ENCODE peak calls at places on chromosomes 5 and 9, in five cellular contexts. K, Z, F, Y and L are unnamed samples.

GRCh38 chr9:38362912-38363588 is 29.5 kb upstream of the ALDH1B1 start:
- DNase-seq in F (peak), K (peak), Y (peak), Z (no peak), L (peak)

GRCh38 chr9:12933957-12934356 is 159.1 kb downstream of the LURAP1L start:
- DNase-seq in Z (no peak), Y (no peak), F (peak), K (peak), L (peak)

GRCh38 chr9:14347408-14348224 is 33.7 kb upstream of the NFIB start:
- DNase-seq in Z (peak), K (peak), Y (no peak), F (no peak), L (peak)

GRCh38 chr5:154901276-154901675 is 36.7 kb downstream of the GEMIN5 start:
- DNase-seq in F (peak), Z (no peak), K (no peak), Y (no peak), L (no peak)

GRCh38 chr9:95074632-95075269 is 242.8 kb downstream of the FANCC start:
- DNase-seq in F (no peak), Z (no peak), K (no peak), Y (no peak), L (no peak)

GRCh38 chr5:15500326-15500958 is 462 bp downstream of the FBXL7 start:
- DNase-seq in Y (no peak), Z (peak), F (peak), K (peak), L (peak)

GRCh38 chr5:32251864-32252458 is 60.8 kb downstream of the MTMR12 start:
- DNase-seq in K (no peak), Y (no peak), F (no peak), Z (no peak), L (no peak)

GRCh38 chr5:85681871-85682270 is 935.9 kb upstream of the COX7C start:
- DNase-seq in K (no peak), Y (no peak), F (no peak), Z (no peak), L (no peak)

GRCh38 chr5:171630047-171630669 is 155.5 kb upstream of the SMIM23 start:
- DNase-seq in K (peak), Z (peak), Y (peak), F (peak), L (peak)

GRCh38 chr5:54719384-54720306 is 202.1 kb downstream of the SNX18 start:
- DNase-seq in Z (peak), F (peak), Y (no peak), K (peak), L (peak)

GRCh38 chr9:101235105-101235866 is 149.5 kb downstream of the BAAT start:
- DNase-seq in Z (no peak), K (peak), F (no peak), Y (peak), L (peak)

GRCh38 chr5:126448720-126449119 is 25.5 kb downstream of the GRAMD2B start:
- DNase-seq in Y (peak), K (no peak), Z (no peak), F (no peak), L (no peak)

GRCh38 chr9:129256959-129257713 is 79.1 kb upstream of the IER5L start:
- DNase-seq in Y (no peak), F (no peak), Z (no peak), K (no peak), L (no peak)

GRCh38 chr5:11822598-11822997 is 81.6 kb downstream of the CTNND2 start:
- DNase-seq in F (no peak), Z (no peak), Y (no peak), K (no peak), L (no peak)

GRCh38 chr9:135307314-135307713 is 172.3 kb upstream of the PPP1R26 start:
- DNase-seq in Z (no peak), Y (no peak), F (no peak), K (no peak), L (no peak)

GRCh38 chr5:15852217-15852616 is 327.4 kb downstream of the MARCHF11 start:
- DNase-seq in K (no peak), F (no peak), Z (no peak), Y (no peak), L (peak)

GRCh38 chr5:55234171-55234700 is 828 bp upstream of the CCNO start:
- DNase-seq in Z (peak), Y (peak), K (no peak), F (peak), L (peak)

GRCh38 chr5:52620315-52620714 is 167.4 kb upstream of the ITGA1 start:
- DNase-seq in K (no peak), F (no peak), Z (no peak), Y (no peak), L (no peak)

GRCh38 chr5:87076931-87077330 is 190.8 kb upstream of the RASA1 start:
- DNase-seq in K (no peak), Z (no peak), F (peak), Y (no peak), L (no peak)

GRCh38 chr5:88662801-88663360 is 220.1 kb downstream of the MEF2C start:
- DNase-seq in K (no peak), Z (no peak), F (no peak), Y (no peak), L (no peak)

GRCh38 chr9:122015165-122015821 is 77.8 kb downstream of the TTLL11 start:
- DNase-seq in F (no peak), Z (no peak), Y (no peak), K (no peak), L (no peak)

GRCh38 chr9:33265211-33265885 is 499 bp downstream of the CHMP5 start:
- DNase-seq in F (no peak), K (peak), Y (no peak), Z (no peak), L (peak)

GRCh38 chr9:15846611-15847010 is 293.8 kb downstream of the CCDC171 start:
- DNase-seq in F (no peak), Z (no peak), Y (no peak), K (no peak), L (no peak)

GRCh38 chr9:38486056-38486455 is 61.8 kb upstream of the IGFBPL1 start:
- DNase-seq in K (no peak), F (no peak), Z (no peak), Y (no peak), L (no peak)

GRCh38 chr9:37302277-37302676 is 120.2 kb upstream of the GRHPR start:
- DNase-seq in Z (no peak), Y (peak), K (no peak), F (no peak), L (no peak)

GRCh38 chr5:32129074-32129598 is 45.0 kb downstream of the GOLPH3 start:
- DNase-seq in K (no peak), Z (no peak), Y (no peak), F (no peak), L (peak)

GRCh38 chr9:105554042-105554441 is 3.9 kb upstream of the FKTN start:
- DNase-seq in K (peak), Y (no peak), F (peak), Z (peak), L (peak)

GRCh38 chr9:113687107-113687679 is 188.9 kb upstream of the ZNF618 start:
- DNase-seq in Z (no peak), Y (no peak), F (no peak), K (no peak), L (no peak)

GRCh38 chr9:98860871-98861293 is 53.4 kb downstream of the GALNT12 start:
- DNase-seq in K (peak), Z (peak), F (peak), Y (no peak), L (peak)

GRCh38 chr5:80573062-80573461 is 3.0 kb upstream of the ANKRD34B start:
- DNase-seq in Z (no peak), Y (no peak), F (no peak), K (no peak), L (no peak)

GRCh38 chr5:90642706-90643229 is 84.2 kb downstream of the ADGRV1 start:
- DNase-seq in Z (no peak), F (no peak), Y (no peak), K (no peak), L (no peak)
- TF ChIP-seq CTCF in Z (no peak), F (no peak), Y (no peak), K (no peak), L (no peak)

DNA sequence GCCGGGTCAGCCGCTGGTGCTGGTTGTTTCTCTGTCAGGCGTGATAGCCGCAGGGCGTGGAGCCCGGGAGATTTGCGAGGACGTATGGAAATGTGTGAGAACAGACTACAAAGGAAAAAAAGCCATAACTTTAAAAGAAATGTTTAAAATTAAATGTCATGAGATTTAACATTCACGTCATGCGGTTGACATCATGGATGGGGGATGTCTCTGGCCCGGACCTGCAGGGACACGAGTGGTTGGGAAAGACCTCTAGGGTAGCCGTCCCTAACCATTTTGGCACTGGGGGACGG is 643 bp upstream of the RNF130 start:
- DNase-seq in Y (no peak), K (no peak), Z (no peak), F (no peak), L (no peak)
- H3K4me3 ChIP-seq in Y (no peak), K (no peak), Z (peak), F (no peak), L (no peak)

DNA sequence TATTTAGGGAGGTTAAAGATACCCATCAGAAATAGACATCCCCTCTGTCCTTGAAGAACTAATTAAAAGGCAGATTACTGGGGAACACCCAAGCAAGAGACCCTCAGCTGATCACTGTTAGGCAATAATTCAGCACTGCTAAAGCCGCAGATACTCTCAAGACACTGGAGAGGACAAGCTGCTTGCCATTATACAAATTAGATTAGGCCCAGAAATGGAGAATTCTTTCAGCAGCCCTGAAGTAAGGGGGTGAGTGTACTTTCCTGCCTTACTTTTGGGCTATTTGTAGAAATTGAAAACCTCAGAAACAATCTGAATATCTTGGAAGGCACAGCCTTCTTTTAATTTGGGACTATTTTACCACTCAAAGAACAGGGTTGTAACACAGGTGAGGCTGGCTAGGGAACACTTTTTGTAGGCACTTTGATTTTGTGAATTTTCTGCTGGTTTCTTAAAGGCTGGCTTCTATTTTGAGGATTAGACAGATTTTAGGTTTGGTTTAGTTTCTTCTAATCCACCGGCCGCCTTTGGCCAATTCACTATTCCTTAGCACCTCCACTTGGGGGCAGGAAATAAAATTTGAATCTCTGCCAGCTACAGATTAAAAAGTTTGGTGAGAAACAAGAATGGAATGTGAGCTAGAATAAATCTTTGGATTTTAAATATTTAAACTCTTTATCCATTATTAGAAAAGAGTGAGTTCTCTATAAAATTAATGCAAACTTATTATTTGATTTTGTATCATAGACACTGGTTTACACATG is 106.0 kb downstream of the SMARCA2 start:
- DNase-seq in Z (no peak), F (peak), K (peak), Y (no peak), L (peak)
- TF ChIP-seq CTCF in Z (peak), F (peak), K (peak), Y (no peak), L (peak)

GRCh38 chr5:151150484-151151262 is 6.9 kb downstream of the ANXA6 start:
- DNase-seq in K (peak), Y (peak), Z (peak), F (peak), L (peak)
- H3K4me3 ChIP-seq in K (no peak), Y (peak), Z (no peak), F (no peak), L (no peak)

GRCh38 chr5:179805529-179806249 is 977 bp downstream of the MGAT4B start:
- DNase-seq in K (no peak), F (no peak), Y (peak), Z (no peak), L (no peak)
- TF ChIP-seq CTCF in K (no peak), F (no peak), Y (no peak), Z (no peak), L (no peak)

DNA sequence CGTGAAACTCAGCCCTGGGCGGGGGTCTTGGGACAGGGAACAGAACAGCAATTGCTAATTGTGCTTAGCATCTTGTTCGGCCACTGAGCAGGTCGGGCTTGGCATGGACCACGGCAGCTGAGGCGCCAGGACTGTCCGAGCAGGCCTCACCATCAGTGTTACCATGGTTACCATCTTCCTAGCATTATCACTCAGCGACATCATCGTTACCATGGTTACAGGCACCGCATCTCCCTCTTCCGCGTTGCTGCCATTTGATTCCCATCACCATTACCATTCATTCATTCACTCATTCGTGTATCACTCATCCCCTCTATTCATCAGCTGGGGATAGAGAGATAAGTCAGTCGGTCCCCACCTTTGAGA is 81.0 kb upstream of the ZBTB43 start:
- DNase-seq in F (no peak), Z (no peak), K (no peak), Y (no peak), L (no peak)
- H3K4me3 ChIP-seq in F (no peak), Z (peak), K (no peak), Y (no peak), L (no peak)

DNA sequence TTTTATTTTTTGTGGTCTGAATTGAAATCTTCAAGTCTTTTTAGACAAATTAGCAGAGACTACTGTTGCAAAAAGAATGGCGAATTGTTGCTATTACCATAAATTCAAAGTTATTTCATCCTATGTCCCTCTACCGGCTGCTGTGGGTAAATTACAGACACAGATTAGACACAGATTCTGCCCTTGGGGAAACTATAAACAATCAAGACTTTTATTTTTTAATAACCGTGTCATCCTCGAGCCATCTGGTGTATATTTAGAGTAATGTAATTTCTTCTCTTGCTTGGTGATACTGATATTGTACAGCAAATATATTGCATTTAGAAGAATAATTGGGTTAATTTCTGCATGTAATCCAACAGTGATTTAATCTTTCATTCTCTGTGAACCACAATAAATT is 228.0 kb upstream of the ADAMTSL1 start:
- DNase-seq in K (no peak), F (peak), Z (no peak), Y (no peak), L (no peak)
- TF ChIP-seq CTCF in K (peak), F (peak), Z (no peak), Y (no peak), L (peak)

GRCh38 chr9:20314981-20315380 is 307.3 kb downstream of the MLLT3 start:
- DNase-seq in F (no peak), Y (no peak), Z (no peak), K (no peak), L (no peak)
- H3K4me3 ChIP-seq in F (no peak), Y (no peak), Z (no peak), K (no peak), L (no peak)

DNA sequence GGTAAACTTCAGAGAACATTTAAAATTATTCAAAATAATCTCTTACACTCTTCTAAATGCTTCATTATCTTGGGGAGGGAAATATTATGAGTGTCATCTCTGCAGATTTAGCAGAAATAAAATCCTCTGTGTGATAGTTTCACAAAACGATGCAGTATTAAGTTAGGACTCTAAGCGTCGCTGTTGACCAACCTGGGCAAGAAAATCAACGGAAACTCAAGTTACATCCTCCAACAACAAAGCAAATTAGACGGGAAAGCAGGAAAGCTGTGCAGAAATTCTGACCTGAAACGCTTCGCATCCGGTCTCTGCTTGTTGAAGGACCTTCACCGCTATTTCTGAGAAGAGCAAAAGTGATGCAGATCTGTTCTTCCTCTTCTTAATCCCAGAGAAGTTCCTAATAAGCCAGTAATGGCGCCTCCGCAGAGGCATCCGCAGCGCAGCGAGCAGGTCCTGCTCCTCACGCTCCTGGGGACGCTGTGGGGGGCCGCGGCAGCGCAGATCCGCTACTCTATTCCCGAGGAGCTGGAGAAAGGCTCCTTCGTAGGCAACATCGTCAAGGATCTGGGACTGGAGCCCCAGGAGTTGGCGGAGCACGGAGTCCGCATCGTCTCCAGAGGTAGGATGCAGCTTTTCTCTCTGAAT is at the start of gene PCDHGA6:
- DNase-seq in K (peak), Z (no peak), Y (peak), F (peak), L (peak)
- TF ChIP-seq CTCF in K (peak), Z (peak), Y (peak), F (peak), L (peak)